ENCODE peak calls at places on chromosomes 2 and 18, in nine cellular contexts. K is GM23248, W is K562, U is psoas muscle, Z is pancreas, Q is fibroblast of lung, B is neural progenitor cell, I is MM.1S, G is left ventricle myocardium inferior. Y is an unnamed sample.

GRCh38 chr2:240293126-240293864 is 142.2 kb upstream of the GPC1 start:
- DNase-seq in K (no peak), W (no peak), U (no peak), Z (no peak), Q (no peak), B (no peak), I (no peak), G (no peak), Y (no peak)

GRCh38 chr2:134351899-134352298 is 98.0 kb downstream of the MGAT5 start:
- DNase-seq in K (no peak), W (no peak), U (no peak), Z (no peak), Q (no peak), B (no peak), I (no peak), G (no peak), Y (no peak)

GRCh38 chr2:6148887-6149286 is 456.7 kb downstream of the SOX11 start:
- DNase-seq in K (peak; percentile 2), W (no peak), U (no peak), Z (no peak), Q (peak; percentile 61), B (no peak), I (no peak), G (no peak), Y (no peak)

GRCh38 chr2:74513605-74514367 is 464 bp upstream of the TLX2 start:
- DNase-seq in K (peak; percentile 45), W (no peak), U (no peak), Z (no peak), Q (no peak), B (peak; percentile 54), I (no peak), G (no peak), Y (peak; percentile 72)

GRCh38 chr2:6917761-6918421 is 679 bp downstream of the RNF144A start:
- DNase-seq in K (peak; percentile 26), W (no peak), U (peak; percentile 29), Z (no peak), Q (no peak), B (peak; percentile 61), I (no peak), G (peak; percentile 38), Y (peak; percentile 89)

GRCh38 chr18:48031641-48032040 is 101.2 kb upstream of the SMAD2 start:
- DNase-seq in K (no peak), W (no peak), U (no peak), Z (no peak), Q (no peak), B (no peak), I (no peak), G (no peak), Y (no peak)

GRCh38 chr2:73112913-73113633 is at the start of gene RAB11FIP5:
- DNase-seq in K (peak; percentile 97), W (peak; percentile 94), U (peak; percentile 82), Z (peak; percentile 72), Q (peak; percentile 90), B (peak; percentile 92), I (peak; percentile 81), G (peak; percentile 76), Y (peak; percentile 87)

GRCh38 chr2:215435261-215435808 is 533 bp downstream of the FN1 start:
- DNase-seq in K (peak; percentile 70), W (peak; percentile 12), U (peak; percentile 35), Z (peak; percentile 4), Q (no peak), B (peak; percentile 86), I (no peak), G (peak; percentile 33), Y (peak; percentile 76)

GRCh38 chr2:166375205-166375735 is 474 bp downstream of the SCN9A start:
- DNase-seq in K (peak; percentile 38), W (no peak), U (no peak), Z (no peak), Q (peak; percentile 42), B (peak; percentile 15), I (peak; percentile 92), G (no peak), Y (peak; percentile 44)

DNA sequence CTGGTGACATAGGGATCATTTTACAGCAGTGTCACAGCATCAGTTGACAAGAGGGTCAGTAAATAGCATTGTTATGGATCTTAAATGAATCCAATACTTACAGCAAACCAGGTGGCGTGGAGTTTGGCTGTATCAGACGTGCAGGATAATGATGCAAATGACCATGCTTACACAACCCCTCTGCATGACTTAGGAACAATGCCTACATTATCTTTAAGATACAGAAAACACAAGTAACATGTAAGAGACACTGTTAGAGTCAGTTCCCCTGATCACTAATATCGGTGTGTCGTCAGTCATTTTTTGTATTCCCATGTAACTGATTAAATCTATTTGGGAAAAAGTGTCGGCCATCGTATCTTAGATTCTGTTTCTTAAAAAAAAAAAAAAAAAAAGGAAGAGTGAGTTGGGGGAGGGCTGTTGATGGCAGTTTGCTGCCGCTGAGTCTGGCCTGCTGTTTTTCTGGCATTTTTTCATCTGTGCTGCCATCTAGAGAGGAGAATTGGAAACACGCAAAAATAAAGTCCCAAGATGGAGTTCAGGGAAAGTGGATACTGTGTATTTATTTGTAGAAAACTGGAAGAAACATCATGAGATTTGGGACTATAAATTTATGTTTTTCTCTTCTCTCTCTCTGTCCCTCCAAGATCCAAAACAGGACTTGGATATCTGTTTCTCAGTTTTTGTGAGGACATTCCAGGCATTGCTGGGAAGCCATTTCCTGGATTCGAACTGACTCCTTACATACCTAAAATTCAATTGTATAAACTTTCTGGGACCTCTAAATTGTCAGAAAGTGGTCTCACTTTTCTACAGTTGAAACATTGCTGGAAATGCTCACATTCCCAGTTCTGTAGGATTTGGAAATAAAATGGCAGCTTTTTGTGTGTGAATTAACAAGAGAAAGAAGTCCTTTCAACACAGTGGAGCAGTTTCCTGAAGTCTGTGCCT is 60.3 kb upstream of the AGPS start:
- DNase-seq in K (peak; percentile 87), W (peak; percentile 61), U (no peak), Z (peak; percentile 23), Q (peak; percentile 65), B (peak; percentile 69), I (peak; percentile 50), G (peak; percentile 22), Y (no peak)
- H3K4me3 ChIP-seq in K (peak overlapping the region; percentile 13), W (no peak overlapping the region), U (peak overlapping the region; percentile 21), Z (no peak overlapping the region), Q (no peak overlapping the region), B (no peak overlapping the region), I (no peak overlapping the region), G (peak overlapping the region; percentile 12), Y (no peak overlapping the region)

GRCh38 chr2:128040166-128040771 is 12.4 kb upstream of the SAP130 start:
- DNase-seq in K (no peak), W (no peak), U (no peak), Z (no peak), Q (no peak), B (no peak), I (no peak), G (no peak), Y (no peak)

GRCh38 chr2:128043041-128043440 is 15.2 kb upstream of the SAP130 start:
- DNase-seq in K (no peak), W (no peak), U (no peak), Z (no peak), Q (no peak), B (no peak), I (no peak), G (no peak), Y (no peak)

GRCh38 chr2:128037624-128038023 is 9.8 kb upstream of the SAP130 start:
- DNase-seq in K (no peak), W (no peak), U (no peak), Z (no peak), Q (no peak), B (peak; percentile 56), I (no peak), G (no peak), Y (no peak)

GRCh38 chr2:128039535-128039934 is 11.7 kb upstream of the SAP130 start:
- DNase-seq in K (no peak), W (no peak), U (no peak), Z (no peak), Q (no peak), B (no peak), I (no peak), G (no peak), Y (no peak)

DNA sequence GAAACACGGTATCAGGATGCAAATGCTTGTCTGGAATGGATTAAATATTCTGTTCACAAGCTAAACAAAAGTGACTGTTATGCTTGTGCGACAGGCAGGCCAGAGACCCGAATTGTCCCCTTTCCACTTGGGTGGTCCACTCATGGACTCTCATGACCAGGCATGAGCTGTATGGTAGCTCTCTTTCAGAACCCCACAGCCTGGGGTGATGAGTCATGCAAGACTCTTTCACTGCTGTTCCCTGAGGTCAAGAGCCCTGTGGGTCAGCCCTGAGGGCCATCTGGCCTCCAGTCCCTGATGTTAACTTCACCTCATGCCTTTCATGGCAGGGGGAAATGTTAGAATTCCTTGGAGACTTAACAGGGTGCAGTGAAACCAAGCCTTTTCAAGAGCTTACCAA is 13.7 kb upstream of the SAP130 start:
- DNase-seq in K (no peak), W (no peak), U (no peak), Z (no peak), Q (no peak), B (peak; percentile 24), I (no peak), G (no peak), Y (no peak)
- H3K9me3 ChIP-seq in K (no peaks in the 10 kb centered on the region), W (peaks cover 9% of the 10 kb centered on the region), U (peaks cover 10% of the 10 kb centered on the region), Z (no peaks in the 10 kb centered on the region), Q (no peaks in the 10 kb centered on the region), B (no peaks in the 10 kb centered on the region), I (no peaks in the 10 kb centered on the region), G (peaks cover 54% of the 10 kb centered on the region), Y (peaks cover 25% of the 10 kb centered on the region)

DNA sequence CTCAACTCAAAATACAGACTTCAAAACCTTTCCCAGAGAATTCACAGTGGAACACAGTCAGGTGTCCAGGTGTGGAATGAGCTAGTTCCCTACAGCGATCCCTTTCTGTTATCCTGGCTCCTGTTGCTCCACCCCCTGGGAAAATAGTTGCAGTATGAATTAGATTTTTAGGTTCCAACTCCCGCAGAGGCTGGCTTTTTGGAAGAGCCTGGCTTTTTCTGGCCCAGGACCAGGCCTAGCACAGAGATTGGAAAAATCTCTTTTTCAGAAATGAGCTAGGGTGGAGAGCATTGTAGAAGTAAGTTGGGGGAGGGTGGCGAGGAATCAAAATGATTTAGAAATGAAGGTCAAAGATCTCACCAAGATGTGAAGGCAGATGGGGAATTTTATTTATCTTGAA is 27.1 kb downstream of the COL5A2 start:
- DNase-seq in K (no peak), W (no peak), U (no peak), Z (no peak), Q (no peak), B (no peak), I (no peak), G (peak; percentile 53), Y (no peak)
- H3K4me3 ChIP-seq in K (no peak overlapping the region), W (no peak overlapping the region), U (no peak overlapping the region), Z (no peak overlapping the region), Q (no peak overlapping the region), B (no peak overlapping the region), I (no peak overlapping the region), G (no peak overlapping the region), Y (no peak overlapping the region)

GRCh38 chr2:221808488-221808887 is 236.4 kb upstream of the EPHA4 start:
- DNase-seq in K (no peak), W (no peak), U (no peak), Z (no peak), Q (no peak), B (no peak), I (no peak), G (no peak), Y (no peak)

GRCh38 chr2:221807706-221808105 is 235.6 kb upstream of the EPHA4 start:
- DNase-seq in K (peak; percentile 20), W (no peak), U (no peak), Z (no peak), Q (peak; percentile 50), B (no peak), I (no peak), G (no peak), Y (no peak)

DNA sequence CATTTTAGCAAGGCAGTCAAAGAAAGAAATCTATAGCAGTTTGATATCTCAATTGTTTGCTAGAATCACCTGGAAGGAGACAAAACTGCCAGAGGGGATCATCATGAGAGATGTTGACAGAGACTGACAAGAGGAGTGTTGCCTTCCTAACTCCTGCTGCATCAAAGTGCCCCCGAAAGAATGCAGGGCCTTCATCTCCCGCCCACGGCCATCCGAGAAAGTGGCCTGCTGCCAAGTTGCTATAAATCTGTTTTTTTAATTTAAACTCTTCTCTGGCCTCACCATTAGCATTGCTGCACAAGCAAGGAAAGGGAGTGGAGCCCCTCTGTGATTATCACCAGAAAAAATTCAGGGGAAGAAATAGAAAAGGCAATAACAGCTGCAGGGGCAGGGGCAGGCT is 238.1 kb upstream of the EPHA4 start:
- DNase-seq in K (no peak), W (no peak), U (no peak), Z (no peak), Q (no peak), B (no peak), I (no peak), G (no peak), Y (no peak)
- H3K9me3 ChIP-seq in K (no peaks in the 10 kb centered on the region), W (no peaks in the 10 kb centered on the region), U (no peaks in the 10 kb centered on the region), Z (no peaks in the 10 kb centered on the region), Q (no peaks in the 10 kb centered on the region), B (no peaks in the 10 kb centered on the region), I (no peaks in the 10 kb centered on the region), G (no peaks in the 10 kb centered on the region), Y (no peaks in the 10 kb centered on the region)

Y was measured in upper lobe of left lung.